ENCODE peak calls at places on chromosomes 2 and 18, in four cellular contexts. D is H1, V is GM12878, C is HepG2. G is an unnamed sample.

GRCh38 chr2:236872971-236873370 is 212.7 kb upstream of the COPS8 start:
- DNase-seq in D (no peak), V (no peak), C (no peak), G (no peak)

GRCh38 chr2:42877532-42877931 is 85.1 kb upstream of the HAAO start:
- DNase-seq in D (no peak), V (no peak), C (no peak), G (no peak)

GRCh38 chr2:107146181-107146580 is 260.2 kb upstream of the ST6GAL2 start:
- DNase-seq in D (no peak), V (no peak), C (no peak), G (no peak)

GRCh38 chr2:127419448-127420038 is 1.3 kb downstream of the PROC start:
- DNase-seq in D (no peak), V (no peak), C (peak; percentile 69), G (no peak)

GRCh38 chr18:7272268-7273049 is 41.6 kb downstream of the LRRC30 start:
- DNase-seq in D (peak; percentile 46), V (no peak), C (peak; percentile 55), G (peak; percentile 38)

GRCh38 chr2:84816426-84817026 is 64.4 kb downstream of the TRABD2A start:
- DNase-seq in D (no peak), V (peak; percentile 48), C (no peak), G (no peak)

GRCh38 chr2:27217173-27218121 is at the start of gene CAD:
- DNase-seq in D (peak; percentile 73), V (no peak), C (peak; percentile 54), G (peak; percentile 81)

GRCh38 chr18:7945882-7946281 is 378.8 kb downstream of the PTPRM start:
- DNase-seq in D (no peak), V (no peak), C (peak; percentile 33), G (no peak)

GRCh38 chr2:212939777-212940531 is 211.5 kb downstream of the IKZF2 start:
- DNase-seq in D (no peak), V (no peak), C (peak; percentile 31), G (no peak)

GRCh38 chr18:72847771-72848170 is 20.0 kb downstream of the NETO1 start:
- DNase-seq in D (no peak), V (no peak), C (no peak), G (no peak)

GRCh38 chr18:79401494-79402208 is 5.9 kb downstream of the NFATC1 start:
- DNase-seq in D (no peak), V (no peak), C (no peak), G (no peak)

GRCh38 chr2:81576713-81577112 is 1272.2 kb upstream of the LRRTM1 start:
- DNase-seq in D (no peak), V (no peak), C (no peak), G (no peak)

GRCh38 chr18:58525517-58525916 is 103.4 kb downstream of the ALPK2 start:
- DNase-seq in D (no peak), V (peak; percentile 65), C (no peak), G (no peak)

GRCh38 chr18:58528011-58528367 is 100.9 kb downstream of the ALPK2 start:
- DNase-seq in D (no peak), V (no peak), C (no peak), G (no peak)

GRCh38 chr18:58525928-58526424 is 102.9 kb downstream of the ALPK2 start:
- DNase-seq in D (no peak), V (peak; percentile 64), C (no peak), G (no peak)

GRCh38 chr18:58526425-58527115 is 102.3 kb downstream of the ALPK2 start:
- DNase-seq in D (no peak), V (no peak), C (peak; percentile 95), G (no peak)

DNA sequence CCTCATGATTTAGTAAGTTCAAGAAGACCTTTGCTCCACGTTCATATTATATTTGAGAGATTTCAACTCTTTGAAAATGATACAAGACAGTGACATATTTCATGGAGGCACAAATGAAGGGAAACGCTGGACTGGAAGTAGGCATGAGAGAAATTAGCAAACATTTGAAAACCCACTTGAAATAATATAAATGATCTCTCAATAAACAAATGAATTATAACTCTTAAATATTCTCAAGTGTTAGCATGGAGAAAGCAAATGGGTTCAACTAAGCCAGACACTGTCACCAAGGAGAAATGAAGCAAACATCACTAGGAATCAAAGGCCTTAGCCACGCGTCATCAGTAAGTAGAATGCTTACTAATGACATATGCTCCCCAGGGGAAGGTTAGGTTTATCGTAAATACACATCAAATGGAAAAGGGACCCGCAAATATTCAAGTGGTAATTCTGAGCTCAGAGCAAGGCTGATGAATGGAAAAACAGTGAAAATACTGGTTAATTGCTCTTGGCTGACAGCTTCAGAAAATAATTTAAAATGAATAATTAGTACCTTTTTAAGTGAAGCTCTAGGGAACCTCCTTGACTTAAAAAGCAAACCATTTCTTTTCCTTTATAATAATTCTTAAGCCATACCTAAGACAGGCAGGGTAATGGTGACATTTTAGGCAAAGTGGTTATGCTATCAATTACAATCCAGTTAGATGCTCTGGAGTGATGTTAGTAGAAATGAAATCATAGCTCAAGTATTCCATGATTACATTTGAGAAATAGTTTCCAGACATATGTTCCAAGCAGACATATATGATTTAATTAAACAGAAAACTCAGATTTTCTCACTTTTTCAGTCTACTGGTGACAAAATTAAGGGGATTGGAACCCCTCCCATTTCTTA is 101.5 kb downstream of the ALPK2 start:
- DNase-seq in D (no peak), V (no peak), C (peak; percentile 55), G (no peak)
- H3K4me1 ChIP-seq in D (no peaks in the 10 kb centered on the region), V (peaks cover 32% of the 10 kb centered on the region), C (peaks cover 70% of the 10 kb centered on the region), G (no peaks in the 10 kb centered on the region)

GRCh38 chr2:37819228-37819627 is 105.9 kb upstream of the RMDN2 start:
- DNase-seq in D (no peak), V (no peak), C (no peak), G (no peak)
- TF ChIP-seq YY1 in D (no peak), V (no peak), C (no peak), G (no peak)

DNA sequence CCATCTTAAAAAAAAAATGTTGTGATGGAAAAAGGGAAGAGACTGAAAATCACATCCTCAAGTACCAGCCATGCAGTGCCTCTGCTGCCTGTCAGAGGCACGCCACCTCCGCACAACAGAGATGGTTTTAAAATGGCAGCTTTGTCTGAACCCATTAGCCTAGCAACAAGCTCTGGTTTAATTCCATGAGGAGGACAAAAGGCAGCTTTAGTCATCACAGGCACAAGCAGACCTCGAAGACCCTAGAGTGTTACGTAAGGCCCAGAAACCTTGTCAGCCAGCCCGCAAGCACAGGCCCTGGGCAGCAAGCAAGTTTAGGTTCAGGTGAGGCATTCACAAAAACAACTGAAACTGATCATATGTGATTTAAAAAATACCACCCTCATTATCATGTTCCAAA is 10.4 kb downstream of the LCT start:
- DNase-seq in D (no peak), V (no peak), C (no peak), G (no peak)
- TF ChIP-seq SUZ12 in D (no peak), V (no peak), C (no peak), G (no peak)

GRCh38 chr2:217120429-217120828 is 260.6 kb upstream of the TNP1 start:
- DNase-seq in D (no peak), V (no peak), C (no peak), G (no peak)

GRCh38 chr2:217113496-217113895 is 253.6 kb upstream of the TNP1 start:
- DNase-seq in D (no peak), V (no peak), C (no peak), G (no peak)

GRCh38 chr2:217114117-217114516 is 254.3 kb upstream of the TNP1 start:
- DNase-seq in D (no peak), V (no peak), C (peak; percentile 31), G (no peak)

GRCh38 chr2:217118559-217118958 is 258.7 kb upstream of the TNP1 start:
- DNase-seq in D (no peak), V (no peak), C (no peak), G (no peak)

DNA sequence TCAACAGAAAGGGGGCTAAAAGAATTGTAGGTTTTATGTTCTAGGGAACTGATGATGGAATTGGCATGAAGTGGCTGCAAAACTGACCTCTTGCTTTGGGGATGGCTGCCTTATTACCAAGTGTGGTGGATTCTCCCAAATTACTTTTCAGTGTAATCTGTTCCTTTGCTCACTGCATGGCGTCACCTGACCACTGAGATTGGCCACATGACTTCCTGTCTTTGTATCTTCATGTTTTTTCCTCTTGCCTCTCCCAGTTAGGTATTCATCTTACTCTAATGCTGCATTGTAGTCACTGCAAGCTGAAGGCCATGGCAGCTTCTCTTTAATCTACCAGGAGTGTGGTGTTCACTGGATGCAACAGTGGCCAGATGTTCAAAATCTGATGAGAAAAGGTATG is 257.7 kb upstream of the TNP1 start:
- DNase-seq in D (no peak), V (no peak), C (no peak), G (no peak)
- H3K4me1 ChIP-seq in D (no peaks in the 10 kb centered on the region), V (no peaks in the 10 kb centered on the region), C (no peaks in the 10 kb centered on the region), G (no peaks in the 10 kb centered on the region)

DNA sequence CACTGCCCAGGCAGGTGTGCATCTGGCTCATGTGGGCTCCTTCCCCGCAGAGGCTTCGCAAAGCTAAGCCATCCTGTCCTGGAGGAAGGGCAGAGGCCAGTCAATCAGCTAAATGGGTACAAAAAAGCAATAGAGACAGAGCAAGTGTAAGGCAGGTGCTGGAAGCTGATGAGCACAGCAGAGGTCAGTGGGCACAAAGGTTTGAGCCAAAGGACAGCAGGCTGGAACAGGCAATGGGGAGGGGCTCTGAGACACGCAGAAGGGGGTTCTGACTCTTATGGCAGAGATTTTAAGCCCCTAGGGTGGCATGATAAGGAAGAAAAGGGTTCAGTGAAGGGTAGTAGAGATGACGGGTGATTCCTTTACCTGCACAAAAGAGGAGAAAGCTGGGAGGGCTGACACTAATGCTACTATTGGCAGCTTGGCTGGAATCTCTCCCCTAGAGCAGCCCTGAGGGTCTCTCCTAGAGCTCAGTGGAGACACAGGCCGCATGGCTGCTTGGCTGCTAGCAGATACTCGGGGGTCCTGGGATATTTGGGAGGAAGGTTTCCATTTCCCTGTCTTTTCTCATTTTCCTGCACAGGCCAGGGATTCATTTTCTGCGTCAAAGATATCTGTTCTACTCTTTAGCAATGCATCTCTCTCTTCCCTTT is 132.4 kb downstream of the MYCN start:
- DNase-seq in D (no peak), V (no peak), C (no peak), G (no peak)
- TF ChIP-seq YY1 in D (no peak), V (no peak), C (no peak), G (no peak)

GRCh38 chr18:49851624-49852023 is 38.3 kb upstream of the ACAA2 start:
- DNase-seq in D (no peak), V (no peak), C (no peak), G (no peak)

GRCh38 chr18:49847524-49847923 is 34.2 kb upstream of the ACAA2 start:
- DNase-seq in D (no peak), V (no peak), C (no peak), G (no peak)

GRCh38 chr18:49848115-49848514 is 34.8 kb upstream of the ACAA2 start:
- DNase-seq in D (no peak), V (no peak), C (no peak), G (no peak)

GRCh38 chr18:49850636-49851035 is 37.3 kb upstream of the ACAA2 start:
- DNase-seq in D (no peak), V (no peak), C (no peak), G (no peak)

DNA sequence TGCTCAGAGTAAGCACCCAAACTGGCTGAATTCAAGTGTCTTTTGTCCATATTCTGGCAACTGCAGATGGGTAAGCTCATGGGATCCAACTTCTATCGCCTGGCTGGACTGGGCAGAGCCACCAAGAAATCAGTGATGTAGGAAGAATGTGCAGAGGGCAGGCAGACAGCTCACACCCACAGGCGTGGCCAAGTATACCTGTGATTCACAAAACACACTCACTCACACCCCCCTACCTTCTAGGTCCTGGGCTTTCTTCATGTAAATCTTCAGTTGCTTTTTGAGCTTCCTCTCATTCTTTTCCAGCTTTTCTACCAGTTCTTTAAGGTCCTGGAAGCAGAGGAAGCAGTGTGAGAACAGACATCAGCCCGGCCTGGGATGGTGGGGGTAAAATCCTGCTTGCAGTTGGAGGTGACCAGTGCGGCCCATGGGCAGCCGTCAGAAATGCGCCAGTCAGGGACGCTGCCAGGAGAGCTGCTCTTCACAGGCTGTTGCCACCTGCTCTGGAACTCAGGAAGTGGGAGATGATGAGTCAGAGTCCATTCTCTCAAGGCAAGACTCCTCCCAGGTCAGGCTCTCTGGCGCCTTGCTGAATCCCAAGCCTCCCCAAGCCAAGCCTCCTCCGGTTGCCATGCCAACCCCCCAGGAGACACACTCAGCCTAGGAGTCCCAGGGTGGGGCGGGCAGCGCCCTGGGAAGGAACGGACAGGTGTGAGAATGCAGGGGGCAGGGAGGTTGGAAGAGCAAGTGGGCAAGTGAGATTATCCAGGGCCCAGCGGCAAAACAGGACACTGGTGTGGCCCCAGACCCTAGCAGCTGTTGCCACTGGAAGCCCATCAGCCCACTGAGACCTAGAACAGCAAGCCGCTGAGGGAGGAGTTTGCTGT is 36.2 kb upstream of the ACAA2 start:
- DNase-seq in D (peak; percentile 58), V (no peak), C (peak; percentile 42), G (peak; percentile 44)
- TF ChIP-seq SUZ12 in D (no peak), V (no peak), C (no peak), G (no peak)